ENCODE peak calls at places on chromosomes 12 and 14, in ten cellular contexts. One of them, this sample, is unnamed.

GRCh38 chr14:91255820-91256219 is 11.3 kb upstream of the GPR68 start:
- DNase-seq in AG10803: no peak
- DNase-seq in GM06990: no peak
- DNase-seq in cardiac muscle cell: no peak
- DNase-seq in heart left ventricle: no peak
- DNase-seq in mesendoderm: no peak
- DNase-seq in K562: no peak
- DNase-seq in pancreas: no peak
- DNase-seq in dorsolateral prefrontal cortex: no peak
- DNase-seq in thyroid gland: no peak
- DNase-seq in this sample: no peak

GRCh38 chr12:20383612-20384011 is 15.3 kb downstream of the PDE3A start:
- DNase-seq in AG10803: no peak
- DNase-seq in GM06990: no peak
- DNase-seq in cardiac muscle cell: no peak
- DNase-seq in heart left ventricle: no peak
- DNase-seq in mesendoderm: peak; percentile 29
- DNase-seq in K562: no peak
- DNase-seq in pancreas: no peak
- DNase-seq in dorsolateral prefrontal cortex: no peak
- DNase-seq in thyroid gland: no peak
- DNase-seq in this sample: no peak

GRCh38 chr12:30806989-30807694 is 52.4 kb upstream of the CAPRIN2 start:
- DNase-seq in AG10803: peak; percentile 77
- DNase-seq in GM06990: no peak
- DNase-seq in cardiac muscle cell: peak; percentile 76
- DNase-seq in heart left ventricle: no peak
- DNase-seq in mesendoderm: peak; percentile 89
- DNase-seq in K562: peak; percentile 48
- DNase-seq in pancreas: no peak
- DNase-seq in dorsolateral prefrontal cortex: no peak
- DNase-seq in thyroid gland: peak; percentile 32
- DNase-seq in this sample: no peak

GRCh38 chr12:98295681-98296080 is 219.7 kb upstream of the TMPO start:
- DNase-seq in AG10803: peak; percentile 43
- DNase-seq in GM06990: no peak
- DNase-seq in cardiac muscle cell: no peak
- DNase-seq in heart left ventricle: no peak
- DNase-seq in mesendoderm: no peak
- DNase-seq in K562: no peak
- DNase-seq in pancreas: no peak
- DNase-seq in dorsolateral prefrontal cortex: no peak
- DNase-seq in thyroid gland: no peak
- DNase-seq in this sample: no peak

GRCh38 chr12:34218193-34219045 is 196.1 kb downstream of the ALG10 start:
- DNase-seq in AG10803: peak; percentile 40
- DNase-seq in GM06990: peak; percentile 21
- DNase-seq in cardiac muscle cell: no peak
- DNase-seq in heart left ventricle: peak; percentile 48
- DNase-seq in mesendoderm: peak; percentile 49
- DNase-seq in K562: peak; percentile 46
- DNase-seq in pancreas: no peak
- DNase-seq in dorsolateral prefrontal cortex: peak; percentile 56
- DNase-seq in thyroid gland: peak; percentile 62
- DNase-seq in this sample: peak; percentile 57

GRCh38 chr12:117521327-117521726 is 159.9 kb upstream of the NOS1 start:
- DNase-seq in AG10803: peak; percentile 86
- DNase-seq in GM06990: no peak
- DNase-seq in cardiac muscle cell: no peak
- DNase-seq in heart left ventricle: no peak
- DNase-seq in mesendoderm: no peak
- DNase-seq in K562: no peak
- DNase-seq in pancreas: no peak
- DNase-seq in dorsolateral prefrontal cortex: no peak
- DNase-seq in thyroid gland: no peak
- DNase-seq in this sample: no peak

GRCh38 chr12:78204926-78205325 is 374.2 kb downstream of the NAV3 start:
- DNase-seq in AG10803: no peak
- DNase-seq in GM06990: no peak
- DNase-seq in cardiac muscle cell: no peak
- DNase-seq in heart left ventricle: no peak
- DNase-seq in mesendoderm: no peak
- DNase-seq in K562: no peak
- DNase-seq in pancreas: no peak
- DNase-seq in dorsolateral prefrontal cortex: no peak
- DNase-seq in thyroid gland: no peak
- DNase-seq in this sample: no peak

GRCh38 chr14:44778562-44778961 is 183.2 kb downstream of the KLHL28 start:
- DNase-seq in AG10803: peak; percentile 51
- DNase-seq in GM06990: no peak
- DNase-seq in cardiac muscle cell: no peak
- DNase-seq in heart left ventricle: peak; percentile 24
- DNase-seq in mesendoderm: peak; percentile 82
- DNase-seq in K562: no peak
- DNase-seq in pancreas: no peak
- DNase-seq in dorsolateral prefrontal cortex: no peak
- DNase-seq in thyroid gland: no peak
- DNase-seq in this sample: no peak

GRCh38 chr12:104232609-104233280 is 17.2 kb downstream of the TXNRD1 start:
- DNase-seq in AG10803: no peak
- DNase-seq in GM06990: no peak
- DNase-seq in cardiac muscle cell: no peak
- DNase-seq in heart left ventricle: no peak
- DNase-seq in mesendoderm: no peak
- DNase-seq in K562: no peak
- DNase-seq in pancreas: no peak
- DNase-seq in dorsolateral prefrontal cortex: no peak
- DNase-seq in thyroid gland: no peak
- DNase-seq in this sample: no peak

GRCh38 chr12:65343801-65344200 is 65.3 kb downstream of the MSRB3 start:
- DNase-seq in AG10803: no peak
- DNase-seq in GM06990: no peak
- DNase-seq in cardiac muscle cell: no peak
- DNase-seq in heart left ventricle: no peak
- DNase-seq in mesendoderm: peak; percentile 56
- DNase-seq in K562: no peak
- DNase-seq in pancreas: no peak
- DNase-seq in dorsolateral prefrontal cortex: no peak
- DNase-seq in thyroid gland: no peak
- DNase-seq in this sample: no peak

GRCh38 chr14:81018714-81019512 is 63.5 kb downstream of the TSHR start:
- DNase-seq in AG10803: no peak
- DNase-seq in GM06990: no peak
- DNase-seq in cardiac muscle cell: no peak
- DNase-seq in heart left ventricle: no peak
- DNase-seq in mesendoderm: no peak
- DNase-seq in K562: no peak
- DNase-seq in pancreas: no peak
- DNase-seq in dorsolateral prefrontal cortex: no peak
- DNase-seq in thyroid gland: no peak
- DNase-seq in this sample: no peak

GRCh38 chr12:53197011-53197640 is 9.9 kb downstream of the ITGB7 start:
- DNase-seq in AG10803: no peak
- DNase-seq in GM06990: no peak
- DNase-seq in cardiac muscle cell: no peak
- DNase-seq in heart left ventricle: no peak
- DNase-seq in mesendoderm: no peak
- DNase-seq in K562: no peak
- DNase-seq in pancreas: no peak
- DNase-seq in dorsolateral prefrontal cortex: no peak
- DNase-seq in thyroid gland: peak; percentile 77
- DNase-seq in this sample: no peak

DNA sequence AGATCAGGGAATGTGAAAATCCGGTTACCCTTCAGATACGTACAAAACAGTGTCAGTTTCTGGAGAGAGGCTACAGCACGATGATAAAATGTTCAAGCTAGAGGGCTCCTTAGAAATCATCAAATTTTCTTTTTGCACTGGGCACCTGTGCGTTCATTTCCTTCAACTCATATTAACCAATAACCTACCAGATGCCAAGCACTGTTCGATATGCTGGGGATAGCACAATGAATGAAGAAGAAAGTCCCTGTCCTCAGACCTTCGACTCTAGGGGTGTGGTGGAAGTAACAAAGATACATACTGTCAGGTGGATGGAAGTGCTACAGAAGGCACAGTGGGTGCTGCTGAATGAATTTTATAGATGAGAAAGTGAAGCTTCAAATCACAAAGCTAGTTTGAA is 172.3 kb downstream of the FOXN3 start:
- DNase-seq in AG10803: no peak
- DNase-seq in GM06990: no peak
- DNase-seq in cardiac muscle cell: no peak
- DNase-seq in heart left ventricle: no peak
- DNase-seq in mesendoderm: no peak
- DNase-seq in K562: no peak
- DNase-seq in pancreas: no peak
- DNase-seq in dorsolateral prefrontal cortex: no peak
- DNase-seq in thyroid gland: no peak
- DNase-seq in this sample: no peak
- H3K4me3 ChIP-seq in AG10803: no peak overlapping the region
- H3K4me3 ChIP-seq in GM06990: no peak overlapping the region
- H3K4me3 ChIP-seq in cardiac muscle cell: no peak overlapping the region
- H3K4me3 ChIP-seq in heart left ventricle: no peak overlapping the region
- H3K4me3 ChIP-seq in mesendoderm: no peak overlapping the region
- H3K4me3 ChIP-seq in K562: no peak overlapping the region
- H3K4me3 ChIP-seq in pancreas: no peak overlapping the region
- H3K4me3 ChIP-seq in dorsolateral prefrontal cortex: no peak overlapping the region
- H3K4me3 ChIP-seq in thyroid gland: no peak overlapping the region
- H3K4me3 ChIP-seq in this sample: no peak overlapping the region

GRCh38 chr14:22546722-22547071 is 42.3 kb downstream of the DAD1 start:
- DNase-seq in AG10803: no peak
- DNase-seq in GM06990: no peak
- DNase-seq in cardiac muscle cell: no peak
- DNase-seq in heart left ventricle: no peak
- DNase-seq in mesendoderm: no peak
- DNase-seq in K562: no peak
- DNase-seq in pancreas: no peak
- DNase-seq in dorsolateral prefrontal cortex: no peak
- DNase-seq in thyroid gland: no peak
- DNase-seq in this sample: no peak

GRCh38 chr14:22544881-22545420 is 44.1 kb downstream of the DAD1 start:
- DNase-seq in AG10803: no peak
- DNase-seq in GM06990: no peak
- DNase-seq in cardiac muscle cell: no peak
- DNase-seq in heart left ventricle: no peak
- DNase-seq in mesendoderm: no peak
- DNase-seq in K562: no peak
- DNase-seq in pancreas: no peak
- DNase-seq in dorsolateral prefrontal cortex: no peak
- DNase-seq in thyroid gland: no peak
- DNase-seq in this sample: no peak

GRCh38 chr14:22547309-22547947 is 41.6 kb downstream of the DAD1 start:
- DNase-seq in AG10803: peak; percentile 45
- DNase-seq in GM06990: no peak
- DNase-seq in cardiac muscle cell: no peak
- DNase-seq in heart left ventricle: peak; percentile 62
- DNase-seq in mesendoderm: no peak
- DNase-seq in K562: no peak
- DNase-seq in pancreas: no peak
- DNase-seq in dorsolateral prefrontal cortex: no peak
- DNase-seq in thyroid gland: no peak
- DNase-seq in this sample: no peak

GRCh38 chr14:22544406-22544805 is 44.6 kb downstream of the DAD1 start:
- DNase-seq in AG10803: no peak
- DNase-seq in GM06990: no peak
- DNase-seq in cardiac muscle cell: no peak
- DNase-seq in heart left ventricle: no peak
- DNase-seq in mesendoderm: no peak
- DNase-seq in K562: no peak
- DNase-seq in pancreas: no peak
- DNase-seq in dorsolateral prefrontal cortex: no peak
- DNase-seq in thyroid gland: no peak
- DNase-seq in this sample: no peak

GRCh38 chr14:22545842-22546721 is 42.9 kb downstream of the DAD1 start:
- DNase-seq in AG10803: peak; percentile 64
- DNase-seq in GM06990: no peak
- DNase-seq in cardiac muscle cell: no peak
- DNase-seq in heart left ventricle: no peak
- DNase-seq in mesendoderm: peak; percentile 36
- DNase-seq in K562: no peak
- DNase-seq in pancreas: no peak
- DNase-seq in dorsolateral prefrontal cortex: no peak
- DNase-seq in thyroid gland: no peak
- DNase-seq in this sample: no peak
- H3K4me3 ChIP-seq in AG10803: no peak overlapping the region
- H3K4me3 ChIP-seq in GM06990: no peak overlapping the region
- H3K4me3 ChIP-seq in cardiac muscle cell: no peak overlapping the region
- H3K4me3 ChIP-seq in heart left ventricle: no peak overlapping the region
- H3K4me3 ChIP-seq in mesendoderm: no peak overlapping the region
- H3K4me3 ChIP-seq in K562: no peak overlapping the region
- H3K4me3 ChIP-seq in pancreas: no peak overlapping the region
- H3K4me3 ChIP-seq in dorsolateral prefrontal cortex: no peak overlapping the region
- H3K4me3 ChIP-seq in thyroid gland: no peak overlapping the region
- H3K4me3 ChIP-seq in this sample: no peak overlapping the region

DNA sequence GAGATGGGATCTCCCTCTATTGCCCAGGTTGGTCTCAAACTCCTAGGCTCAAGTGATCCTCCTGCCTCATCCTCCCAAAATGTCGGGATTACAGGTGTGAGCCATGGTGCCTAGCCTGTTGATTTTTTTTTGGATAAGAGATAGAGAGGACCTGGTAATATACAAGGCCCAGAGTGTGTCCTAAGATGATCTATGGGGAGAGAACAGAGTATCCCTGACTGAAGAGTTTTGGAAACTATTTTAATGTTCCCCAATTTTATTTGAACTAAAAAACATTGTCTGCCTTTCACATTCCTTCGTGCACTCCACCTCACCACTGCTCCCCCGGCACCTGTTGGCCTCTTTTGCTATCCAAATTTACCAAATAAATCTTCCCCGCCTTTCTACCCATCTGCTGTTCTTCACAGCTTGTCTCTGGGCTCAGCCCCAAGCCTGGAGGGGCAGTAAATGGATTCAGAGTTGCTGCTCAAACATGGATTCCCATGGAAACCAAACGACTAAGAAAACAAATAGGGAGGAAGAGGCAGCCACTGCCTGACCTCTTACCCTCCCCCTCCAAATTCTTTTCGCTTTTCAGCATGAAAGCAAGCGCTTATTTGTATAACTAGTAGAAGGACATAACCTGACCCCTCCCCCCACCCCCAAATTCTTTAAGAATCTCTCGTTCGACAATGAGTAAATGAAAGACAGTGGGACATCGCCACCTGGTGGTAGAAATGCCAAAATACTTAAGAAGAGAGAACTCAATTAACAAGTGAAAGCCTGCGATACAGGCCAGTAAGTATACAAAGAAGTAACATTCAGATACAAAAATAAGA is 22.6 kb downstream of the OR10G3 start:
- DNase-seq in AG10803: peak; percentile 85
- DNase-seq in GM06990: peak; percentile 56
- DNase-seq in cardiac muscle cell: peak; percentile 94
- DNase-seq in heart left ventricle: peak; percentile 50
- DNase-seq in mesendoderm: peak; percentile 99
- DNase-seq in K562: peak; percentile 52
- DNase-seq in pancreas: peak; percentile 60
- DNase-seq in dorsolateral prefrontal cortex: peak; percentile 50
- DNase-seq in thyroid gland: peak; percentile 85
- DNase-seq in this sample: peak; percentile 86
- H3K4me3 ChIP-seq in AG10803: peak overlapping the region; percentile 48
- H3K4me3 ChIP-seq in GM06990: peak overlapping the region; percentile 10
- H3K4me3 ChIP-seq in cardiac muscle cell: peak overlapping the region; percentile 24
- H3K4me3 ChIP-seq in heart left ventricle: peak overlapping the region; percentile 23
- H3K4me3 ChIP-seq in mesendoderm: no peak overlapping the region
- H3K4me3 ChIP-seq in K562: peak overlapping the region; percentile 34
- H3K4me3 ChIP-seq in pancreas: no peak overlapping the region
- H3K4me3 ChIP-seq in dorsolateral prefrontal cortex: peak overlapping the region; percentile 45
- H3K4me3 ChIP-seq in thyroid gland: no peak overlapping the region
- H3K4me3 ChIP-seq in this sample: no peak overlapping the region

GRCh38 chr12:6954316-6954710 is 3.2 kb downstream of the PTPN6 start:
- DNase-seq in AG10803: no peak
- DNase-seq in GM06990: no peak
- DNase-seq in cardiac muscle cell: no peak
- DNase-seq in heart left ventricle: no peak
- DNase-seq in mesendoderm: no peak
- DNase-seq in K562: no peak
- DNase-seq in pancreas: no peak
- DNase-seq in dorsolateral prefrontal cortex: no peak
- DNase-seq in thyroid gland: no peak
- DNase-seq in this sample: no peak
- H3K4me3 ChIP-seq in AG10803: no peak overlapping the region
- H3K4me3 ChIP-seq in GM06990: peak overlapping the region; percentile 54
- H3K4me3 ChIP-seq in cardiac muscle cell: no peak overlapping the region
- H3K4me3 ChIP-seq in heart left ventricle: no peak overlapping the region
- H3K4me3 ChIP-seq in mesendoderm: no peak overlapping the region
- H3K4me3 ChIP-seq in K562: no peak overlapping the region
- H3K4me3 ChIP-seq in pancreas: no peak overlapping the region
- H3K4me3 ChIP-seq in dorsolateral prefrontal cortex: no peak overlapping the region
- H3K4me3 ChIP-seq in thyroid gland: no peak overlapping the region
- H3K4me3 ChIP-seq in this sample: no peak overlapping the region

This sample was measured in lung.